ENCODE peak calls at places on chromosome 6, in ten cellular contexts. M is stomach, A is Panc1, W is endothelial cell of umbilical vein, N is transverse colon, X is HCT116, V is suprapubic skin, P is SK-N-SH, Z is breast epithelium, C is spleen. H is an unnamed sample.

GRCh38 chr6:96626749-96627353 is 63.9 kb downstream of the FHL5 start:
- DNase-seq in W (peak; percentile 17), A (no peak), M (no peak), C (no peak), Z (no peak), N (no peak), P (peak; percentile 51), X (peak; percentile 22), V (no peak), H (no peak)

GRCh38 chr6:170137176-170137891 is 153.5 kb downstream of the DLL1 start:
- DNase-seq in A (no peak), P (no peak), W (no peak), V (peak; percentile 82), N (peak; percentile 23), Z (peak; percentile 51), X (no peak), C (no peak), M (peak; percentile 25), H (no peak)

GRCh38 chr6:170018422-170019258 is 267.2 kb downstream of the ERMARD start:
- DNase-seq in C (no peak), P (no peak), Z (no peak), V (no peak), X (no peak), N (no peak), M (no peak), W (no peak), A (no peak), H (peak; percentile 79)

GRCh38 chr6:87742106-87742505 is 40.1 kb upstream of the AKIRIN2 start:
- DNase-seq in N (peak; percentile 31), M (no peak), Z (no peak), V (no peak), A (no peak), C (peak; percentile 86), W (no peak), X (no peak), P (no peak), H (no peak)

GRCh38 chr6:35727206-35727934 is 9.5 kb upstream of the ARMC12 start:
- DNase-seq in P (peak; percentile 89), A (no peak), V (peak; percentile 94), C (no peak), N (peak; percentile 88), W (peak; percentile 77), M (peak; percentile 76), X (no peak), Z (peak; percentile 89), H (no peak)

GRCh38 chr6:88050140-88050818 is 2.6 kb downstream of the SPACA1 start:
- DNase-seq in M (no peak), A (no peak), P (no peak), C (no peak), W (no peak), Z (no peak), N (no peak), V (no peak), X (no peak), H (no peak)

GRCh38 chr6:79269877-79270276 is 35.4 kb upstream of the HMGN3 start:
- DNase-seq in W (peak; percentile 71), P (no peak), Z (no peak), X (no peak), V (no peak), C (no peak), A (no peak), M (no peak), N (no peak), H (no peak)

GRCh38 chr6:45416700-45417099 is 39.0 kb upstream of the SUPT3H start:
- DNase-seq in A (no peak), W (no peak), N (no peak), V (no peak), Z (no peak), M (no peak), P (no peak), X (no peak), C (no peak), H (no peak)

GRCh38 chr6:118952683-118953082 is 17.7 kb upstream of the MCM9 start:
- DNase-seq in N (no peak), M (no peak), P (no peak), X (no peak), A (no peak), Z (no peak), W (no peak), V (no peak), C (no peak), H (no peak)

GRCh38 chr6:43541774-43542471 is 25.0 kb downstream of the POLR1C start:
- DNase-seq in C (no peak), N (no peak), M (no peak), Z (no peak), P (no peak), A (no peak), W (no peak), X (no peak), V (peak; percentile 35), H (no peak)

GRCh38 chr6:114355300-114355699 is 12.5 kb upstream of the HS3ST5 start:
- DNase-seq in P (no peak), W (no peak), C (no peak), N (no peak), A (no peak), Z (no peak), M (no peak), X (no peak), V (no peak), H (no peak)

GRCh38 chr6:138404666-138405337 is 779 bp downstream of the HEBP2 start:
- DNase-seq in V (peak; percentile 84), P (no peak), W (peak; percentile 29), A (no peak), X (no peak), C (peak; percentile 90), N (peak; percentile 44), M (no peak), Z (no peak), H (no peak)

GRCh38 chr6:75800133-75800532 is 51.1 kb downstream of the MYO6 start:
- DNase-seq in A (no peak), Z (no peak), C (no peak), M (no peak), V (no peak), W (no peak), N (no peak), P (no peak), X (no peak), H (no peak)

GRCh38 chr6:48101277-48101676 is 9.7 kb downstream of the PTCHD4 start:
- DNase-seq in W (peak; percentile 26), V (no peak), C (no peak), A (no peak), X (no peak), Z (no peak), M (no peak), P (no peak), N (no peak), H (no peak)

GRCh38 chr6:104095661-104096416 is 763.9 kb downstream of the HACE1 start:
- DNase-seq in W (no peak), M (no peak), V (no peak), A (no peak), P (no peak), X (no peak), Z (no peak), C (no peak), N (no peak), H (no peak)

GRCh38 chr6:33592280-33592594 is 12.2 kb upstream of the BAK1 start:
- DNase-seq in W (no peak), C (no peak), V (no peak), X (no peak), Z (no peak), P (no peak), A (no peak), N (no peak), M (no peak), H (no peak)

DNA sequence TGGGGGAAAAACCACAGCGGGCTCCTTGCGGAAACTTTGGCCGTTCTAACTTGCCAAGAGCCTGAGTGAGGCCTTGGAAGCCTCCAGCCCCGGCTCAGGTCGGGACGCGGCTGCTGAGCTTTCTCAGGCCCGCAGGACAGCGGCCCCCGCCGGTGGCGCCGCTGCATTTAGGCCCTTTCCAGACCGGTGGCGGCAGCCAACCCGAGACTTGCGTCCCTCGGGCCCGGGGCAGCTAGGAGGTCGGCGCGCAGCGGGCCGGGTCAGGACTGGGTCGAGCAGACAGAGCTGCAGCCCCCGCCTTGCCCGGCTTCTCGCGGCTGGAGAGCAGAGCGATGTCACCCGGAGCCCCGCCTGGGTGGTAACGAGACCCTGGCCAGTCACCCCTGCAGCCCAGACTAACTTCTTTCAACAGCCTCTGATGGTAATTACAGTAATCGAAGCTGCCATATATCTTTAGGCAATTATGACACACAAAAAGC is 2.7 kb downstream of the NR2E1 start:
- DNase-seq in A (no peak), V (no peak), M (peak; percentile 42), Z (no peak), X (no peak), P (peak; percentile 74), C (peak; percentile 88), N (peak; percentile 29), W (no peak), H (no peak)
- TF ChIP-seq CTCF in A (no peak), V (no peak), M (no peak), Z (no peak), X (no peak), P (no peak), C (peak; percentile 28), N (no peak), W (peak; percentile 48), H (no peak)

GRCh38 chr6:156787569-156788492 is 10.7 kb downstream of the ARID1B start:
- DNase-seq in X (no peak), N (no peak), A (no peak), Z (no peak), M (no peak), P (no peak), C (no peak), W (no peak), V (peak; percentile 45), H (no peak)
- TF ChIP-seq POLR2AphosphoS5 in X (no peak), N (no peak), A (no peak), Z (no peak), M (no peak), P (no peak), C (no peak), W (no peak), V (no peak), H (no peak)

GRCh38 chr6:111256646-111257045 is 169.3 kb downstream of the SLC16A10 start:
- DNase-seq in M (no peak), V (no peak), N (no peak), A (no peak), Z (no peak), W (no peak), C (no peak), X (no peak), P (no peak), H (no peak)
- TF ChIP-seq CTCF in M (no peak), V (no peak), N (no peak), A (peak; percentile 59), Z (no peak), W (no peak), C (no peak), X (no peak), P (peak; percentile 53), H (no peak)

DNA sequence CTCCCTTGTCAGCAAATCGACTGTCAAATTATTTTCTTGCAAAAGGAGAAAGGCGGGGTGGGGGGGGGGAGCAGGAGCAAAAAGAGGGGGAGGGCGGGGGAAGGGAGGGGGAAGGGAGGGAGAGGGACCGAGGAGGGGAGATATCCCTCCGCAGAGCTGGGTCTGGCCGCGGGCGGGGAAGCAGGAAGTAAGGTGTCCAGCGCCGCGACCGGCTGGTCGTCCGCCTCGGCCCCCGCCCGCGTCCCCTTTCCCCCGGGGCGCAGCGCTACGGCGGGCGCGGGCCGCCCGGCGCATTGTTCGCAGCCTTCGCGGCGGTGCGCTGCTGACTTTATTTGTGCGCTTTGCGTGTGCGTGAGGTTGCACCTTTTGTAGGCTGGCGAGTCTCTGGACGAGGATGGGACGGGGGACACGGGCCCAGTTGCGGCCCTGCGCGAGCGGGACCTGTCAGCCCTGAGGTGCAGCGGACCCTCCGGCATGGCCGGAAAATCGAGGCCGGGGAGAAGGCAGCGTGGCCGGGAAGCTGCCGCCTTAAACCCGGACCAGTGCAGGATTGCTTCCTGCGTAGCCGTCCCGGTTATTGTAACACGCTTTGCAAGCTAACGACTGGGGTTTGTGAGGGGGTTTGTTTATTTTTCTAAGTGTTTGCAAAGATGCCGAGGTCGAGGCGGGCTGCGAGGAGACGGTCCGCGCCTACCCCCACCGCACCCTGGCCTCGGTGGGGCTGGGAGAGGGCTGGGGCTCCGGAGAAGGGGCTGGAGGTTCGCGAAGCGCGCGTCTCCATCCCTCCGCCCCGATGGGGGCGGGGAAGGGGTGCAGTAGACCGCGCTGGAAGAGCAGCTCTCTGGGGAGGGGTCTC is 673 bp upstream of the TRERF1 start:
- DNase-seq in A (no peak), X (peak; percentile 60), P (peak; percentile 88), C (peak; percentile 91), W (peak; percentile 64), Z (peak; percentile 73), V (peak; percentile 85), N (peak; percentile 80), M (peak; percentile 77), H (no peak)
- TF ChIP-seq POLR2AphosphoS5 in A (no peak), X (peak; percentile 77), P (peak; percentile 61), C (peak; percentile 69), W (no peak), Z (no peak), V (peak; percentile 12), N (peak; percentile 88), M (peak; percentile 85), H (no peak)

H was measured in vagina.